ENCODE peak calls at places on chromosomes 11 and 22, in four cellular contexts. H is K562, N is GM12878, E is HepG2. U is an unnamed sample.

GRCh38 chr22:22764085-22764484 is 119.7 kb downstream of the GGTLC2 start:
- DNase-seq in H (no peak), N (no peak), E (no peak), U (no peak)

GRCh38 chr11:19650929-19651487 is 61.6 kb upstream of the NAV2 start:
- DNase-seq in H (no peak), N (no peak), E (no peak), U (no peak)

GRCh38 chr22:27327981-27328721 is 473.4 kb downstream of the MN1 start:
- DNase-seq in H (no peak), N (no peak), E (no peak), U (no peak)

GRCh38 chr22:26471522-26471921 is 12.1 kb downstream of the HPS4 start:
- DNase-seq in H (no peak), N (no peak), E (peak), U (no peak)

GRCh38 chr11:134252539-134253188 is 488 bp downstream of the THYN1 start:
- DNase-seq in H (no peak), N (no peak), E (no peak), U (peak)

GRCh38 chr11:12259956-12260355 is 117.4 kb upstream of the PARVA start:
- DNase-seq in H (no peak), N (no peak), E (no peak), U (no peak)

GRCh38 chr11:62879554-62879953 is 1.1 kb upstream of the SLC3A2 start:
- DNase-seq in H (no peak), N (no peak), E (no peak), U (no peak)

GRCh38 chr22:24986816-24987215 is 34.3 kb downstream of the KIAA1671 start:
- DNase-seq in H (no peak), N (no peak), E (no peak), U (no peak)

GRCh38 chr22:18966748-18967147 is 30.7 kb upstream of the PRODH start:
- DNase-seq in H (no peak), N (no peak), E (no peak), U (no peak)

GRCh38 chr11:132022718-132023117 is 652.3 kb downstream of the NTM start:
- DNase-seq in H (no peak), N (no peak), E (no peak), U (no peak)

GRCh38 chr22:39563571-39564428 is 6.8 kb upstream of the CACNA1I start:
- DNase-seq in H (no peak), N (no peak), E (no peak), U (no peak)

GRCh38 chr11:121571466-121571865 is 118.7 kb upstream of the SORL1-AS1 start:
- DNase-seq in H (no peak), N (no peak), E (no peak), U (no peak)

GRCh38 chr11:23406131-23406819 is 546.0 kb upstream of the CCDC179 start:
- DNase-seq in H (no peak), N (no peak), E (no peak), U (no peak)

GRCh38 chr11:15793032-15793996 is 563.0 kb downstream of the SOX6 start:
- DNase-seq in H (no peak), N (no peak), E (no peak), U (no peak)

GRCh38 chr11:116980136-116980793 is 118.0 kb downstream of the SIK3 start:
- DNase-seq in H (no peak), N (peak), E (no peak), U (no peak)

GRCh38 chr11:94786264-94787126 is 18.3 kb downstream of the AMOTL1 start:
- DNase-seq in H (peak), N (no peak), E (peak), U (peak)

GRCh38 chr11:133966924-133967598 is 10.3 kb upstream of the IGSF9B start:
- DNase-seq in H (peak), N (no peak), E (no peak), U (no peak)

GRCh38 chr11:10803676-10804075 is 5.0 kb downstream of the EIF4G2 start:
- DNase-seq in H (no peak), N (no peak), E (no peak), U (no peak)

GRCh38 chr11:110077318-110077717 is 15.9 kb upstream of the ZC3H12C start:
- DNase-seq in H (no peak), N (no peak), E (no peak), U (no peak)

GRCh38 chr11:12318791-12319733 is 58.3 kb upstream of the PARVA start:
- DNase-seq in H (no peak), N (no peak), E (no peak), U (no peak)

GRCh38 chr22:20180245-20180630 is 29.4 kb upstream of the CCDC188 start:
- DNase-seq in H (peak), N (no peak), E (no peak), U (no peak)

GRCh38 chr11:83006877-83007330 is 64.8 kb downstream of the RAB30 start:
- DNase-seq in H (no peak), N (peak), E (no peak), U (no peak)

GRCh38 chr22:48821346-48822186 is 1006.1 kb downstream of the BRD1 start:
- DNase-seq in H (no peak), N (no peak), E (no peak), U (no peak)

GRCh38 chr11:118152552-118153471 is at the start of gene SCN4B:
- DNase-seq in H (peak), N (no peak), E (no peak), U (peak)

GRCh38 chr11:128776434-128777284 is 82.8 kb downstream of the FLI1 start:
- DNase-seq in H (peak), N (no peak), E (no peak), U (peak)

GRCh38 chr22:23772315-23773246 is at the start of gene MMP11:
- DNase-seq in H (peak), N (no peak), E (no peak), U (peak)

GRCh38 chr11:61258546-61258945 is 17.6 kb downstream of the PGA5 start:
- DNase-seq in H (no peak), N (no peak), E (no peak), U (no peak)

GRCh38 chr11:61023086-61024035 is 51.9 kb downstream of the CD6 start:
- DNase-seq in H (no peak), N (no peak), E (no peak), U (no peak)

GRCh38 chr22:39471421-39472141 is 14.8 kb downstream of the MGAT3 start:
- DNase-seq in H (no peak), N (peak), E (no peak), U (no peak)

GRCh38 chr11:69947059-69947771 is 128.0 kb upstream of the FGF3 start:
- DNase-seq in H (no peak), N (no peak), E (no peak), U (no peak)

GRCh38 chr22:18031670-18032454 is 7.5 kb upstream of the MICAL3 start:
- DNase-seq in H (no peak), N (no peak), E (no peak), U (no peak)

GRCh38 chr11:72609045-72609444 is 65.2 kb downstream of the PDE2A start:
- DNase-seq in H (peak), N (no peak), E (no peak), U (peak)

GRCh38 chr11:10505278-10506012 is 35.5 kb downstream of the RNF141 start:
- DNase-seq in H (no peak), N (no peak), E (no peak), U (no peak)

GRCh38 chr11:121035823-121036222 is 11.9 kb downstream of the TBCEL start:
- DNase-seq in H (no peak), N (peak), E (no peak), U (no peak)

GRCh38 chr22:29660021-29660420 is 56.6 kb downstream of the NF2 start:
- DNase-seq in H (no peak), N (no peak), E (no peak), U (no peak)

GRCh38 chr11:18669211-18669593 is 29.4 kb upstream of the TMEM86A start:
- DNase-seq in H (no peak), N (no peak), E (no peak), U (no peak)

GRCh38 chr11:73982595-73982989 is at the start of gene UCP2:
- DNase-seq in H (peak), N (no peak), E (no peak), U (peak)

GRCh38 chr22:47850644-47851151 is 1088.2 kb downstream of the TBC1D22A start:
- DNase-seq in H (no peak), N (no peak), E (no peak), U (no peak)

DNA sequence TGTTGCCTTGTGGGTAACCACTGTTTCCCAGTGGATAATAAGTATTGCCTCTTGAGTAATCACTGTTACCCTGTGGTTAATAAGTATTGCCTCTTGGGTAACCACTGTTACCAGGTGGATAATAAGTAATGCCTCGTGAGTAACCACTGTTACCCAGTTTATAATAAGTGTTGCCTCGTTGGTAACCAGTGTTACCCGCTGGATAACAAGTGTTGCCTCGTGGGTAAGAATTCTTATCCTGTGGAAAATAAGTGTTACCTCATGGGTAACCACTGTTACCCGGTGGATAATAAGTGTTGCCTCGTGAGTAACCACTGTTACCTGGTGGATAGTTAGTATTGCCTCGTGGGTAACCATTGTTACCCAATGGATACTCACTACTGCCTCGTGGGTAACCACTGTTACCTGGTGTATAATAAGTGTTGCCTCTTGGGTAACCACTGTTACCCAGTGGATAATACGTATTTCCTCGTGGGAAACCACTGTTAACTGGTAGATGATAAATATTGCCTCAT is 24.1 kb upstream of the NXPE4 start:
- DNase-seq in H (no peak), N (no peak), E (no peak), U (no peak)
- TF ChIP-seq FOXK2 in H (no peak), N (no peak), E (no peak), U (no peak)

DNA sequence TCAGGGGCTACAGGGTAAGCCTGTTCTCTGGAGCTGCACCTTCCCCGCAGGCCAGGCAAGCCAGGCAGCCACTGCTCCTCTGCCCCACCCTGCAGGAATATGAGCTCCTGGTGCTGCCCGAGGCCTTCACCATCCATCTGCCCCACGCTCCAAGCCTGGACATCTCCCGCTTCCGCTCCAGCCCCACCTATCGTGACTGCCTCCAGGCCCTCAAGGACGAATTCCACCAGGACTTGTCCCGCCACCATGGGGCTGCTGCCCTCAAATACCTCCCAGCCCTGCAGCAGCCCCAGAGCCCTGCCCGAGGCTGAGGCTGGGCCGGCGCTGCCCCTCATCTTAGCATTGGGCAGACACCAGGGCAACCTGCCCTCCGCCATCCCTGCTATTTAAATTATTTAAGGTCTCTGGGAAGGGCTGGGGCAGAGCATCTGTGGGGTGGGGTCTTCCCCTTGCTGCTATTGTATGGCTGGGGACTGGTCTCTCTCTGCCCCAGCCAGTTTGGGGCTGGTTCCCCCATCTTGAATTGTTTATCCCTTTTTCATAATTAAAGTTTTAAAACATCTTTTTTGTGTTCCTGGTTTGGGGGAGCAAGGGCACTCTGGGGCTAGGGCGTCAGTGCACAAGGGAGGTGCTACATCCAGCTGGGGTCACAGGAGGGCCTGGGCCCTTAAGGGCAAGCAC is 6.2 kb downstream of the LARGE2 start:
- DNase-seq in H (no peak), N (no peak), E (no peak), U (no peak)
- TF ChIP-seq SP1 in H (no peak), N (no peak), E (no peak), U (no peak)

GRCh38 chr11:46366260-46366659 is 15.2 kb upstream of the MDK start:
- DNase-seq in H (no peak), N (no peak), E (no peak), U (no peak)

GRCh38 chr11:46366661-46367161 is 14.8 kb upstream of the MDK start:
- DNase-seq in H (no peak), N (no peak), E (no peak), U (no peak)

GRCh38 chr11:46367916-46368267 is 13.6 kb upstream of the MDK start:
- DNase-seq in H (no peak), N (no peak), E (no peak), U (no peak)

GRCh38 chr11:46369458-46370152 is 11.9 kb upstream of the MDK start:
- DNase-seq in H (peak), N (no peak), E (peak), U (peak)

GRCh38 chr11:46367244-46367915 is 14.1 kb upstream of the MDK start:
- DNase-seq in H (peak), N (no peak), E (peak), U (peak)
- TF ChIP-seq FOXK2 in H (no peak), N (no peak), E (no peak), U (no peak)

GRCh38 chr11:1746956-1747752 is 3.2 kb downstream of the IFITM10 start:
- DNase-seq in H (no peak), N (no peak), E (no peak), U (no peak)

GRCh38 chr11:1748467-1749019 is 1.9 kb downstream of the IFITM10 start:
- DNase-seq in H (no peak), N (no peak), E (no peak), U (no peak)

GRCh38 chr11:1746516-1746931 is 3.9 kb downstream of the IFITM10 start:
- DNase-seq in H (no peak), N (no peak), E (no peak), U (no peak)

GRCh38 chr11:1749020-1749758 is 1.2 kb downstream of the IFITM10 start:
- DNase-seq in H (no peak), N (no peak), E (no peak), U (no peak)

GRCh38 chr11:1747753-1748466 is 2.5 kb downstream of the IFITM10 start:
- DNase-seq in H (no peak), N (no peak), E (no peak), U (no peak)
- TF ChIP-seq SP1 in H (no peak), N (no peak), E (no peak), U (no peak)

DNA sequence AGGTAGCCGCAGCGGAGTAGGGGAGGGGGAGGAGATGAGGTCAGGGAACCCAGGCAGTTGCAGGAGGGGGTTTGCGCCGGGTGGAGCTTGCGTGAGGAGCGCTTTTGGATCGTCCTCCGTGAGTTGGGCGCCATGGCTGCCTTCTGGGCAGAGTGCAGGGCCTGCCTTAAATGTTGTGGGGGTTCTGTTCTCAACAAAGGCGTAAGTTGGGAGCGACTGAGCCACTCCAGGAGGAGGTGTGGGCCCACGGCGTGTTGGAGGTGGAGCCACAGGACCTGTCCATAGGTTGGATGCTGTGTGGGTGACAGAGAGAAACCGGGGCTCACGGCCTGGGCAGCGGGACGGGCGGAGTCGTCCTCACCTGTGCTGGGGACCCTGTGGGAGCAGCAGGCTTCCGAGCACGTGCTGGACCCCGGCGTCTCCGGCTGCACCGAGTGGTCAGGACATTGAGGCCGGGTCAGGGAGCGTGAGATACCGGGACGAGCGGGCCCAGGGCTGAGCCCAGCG is 1.1 kb upstream of the PGGHG start:
- DNase-seq in H (peak), N (no peak), E (no peak), U (no peak)
- TF ChIP-seq FOXK2 in H (no peak), N (no peak), E (no peak), U (no peak)

GRCh38 chr22:21690401-21690801 is 24.6 kb downstream of the PPIL2 start:
- DNase-seq in H (no peak), N (peak), E (no peak), U (no peak)
- TF ChIP-seq SP1 in H (no peak), N (no peak), E (no peak), U (no peak)